ENCODE peak calls at places on chromosomes 11 and 22, in six cellular contexts. G is activated CD4-positive, alpha-beta memory T cell treated with anti-CD3 and anti-CD28 coated beads for 36 hours; Y is ACHN; H is left colon; V is renal cortical epithelial cell; L is HS-27A. K is an unnamed sample.

GRCh38 chr11:133214646-133215045 is 317.7 kb downstream of the OPCML start:
- DNase-seq in G (no peak), Y (no peak), H (no peak), V (no peak), L (no peak), K (no peak)

GRCh38 chr11:113240790-113241189 is 73.6 kb upstream of the TTC12 start:
- DNase-seq in G (no peak), Y (no peak), H (no peak), V (no peak), L (no peak), K (no peak)

GRCh38 chr11:82995754-82996398 is 75.8 kb downstream of the RAB30 start:
- DNase-seq in G (peak), Y (no peak), H (no peak), V (no peak), L (no peak), K (peak)

GRCh38 chr11:131654849-131655248 is 284.4 kb downstream of the NTM start:
- DNase-seq in G (no peak), Y (no peak), H (no peak), V (no peak), L (no peak), K (no peak)

GRCh38 chr11:47950396-47950795 is 30.0 kb upstream of the PTPRJ start:
- DNase-seq in G (peak), Y (no peak), H (no peak), V (no peak), L (no peak), K (peak)

GRCh38 chr11:68673291-68673930 is 10.9 kb upstream of the GAL start:
- DNase-seq in G (no peak), Y (peak), H (no peak), V (no peak), L (no peak), K (no peak)

GRCh38 chr11:115505165-115505564 is 950 bp upstream of the CADM1 start:
- DNase-seq in G (no peak), Y (no peak), H (peak), V (no peak), L (no peak), K (no peak)

GRCh38 chr11:12897390-12897789 is 111.7 kb upstream of the RASSF10 start:
- DNase-seq in G (no peak), Y (no peak), H (no peak), V (no peak), L (no peak), K (no peak)

GRCh38 chr11:58905716-58906547 is 33.4 kb upstream of the GLYATL1 start:
- DNase-seq in G (no peak), Y (peak), H (peak), V (peak), L (peak), K (peak)

GRCh38 chr11:130798280-130798679 is 118.0 kb downstream of the SNX19 start:
- DNase-seq in G (no peak), Y (peak), H (no peak), V (peak), L (peak), K (no peak)

GRCh38 chr11:8963569-8964323 is 496 bp downstream of the TMEM9B start:
- DNase-seq in G (peak), Y (peak), H (peak), V (peak), L (peak), K (peak)

GRCh38 chr22:30397656-30398635 is 1.1 kb downstream of the SEC14L2 start:
- DNase-seq in G (no peak), Y (no peak), H (no peak), V (no peak), L (no peak), K (no peak)

GRCh38 chr22:43273902-43274484 is 69.2 kb downstream of the SCUBE1 start:
- DNase-seq in G (peak), Y (peak), H (no peak), V (peak), L (peak), K (peak)

GRCh38 chr22:17370036-17370765 is 941 bp downstream of the CECR2 start:
- DNase-seq in G (no peak), Y (no peak), H (no peak), V (no peak), L (no peak), K (no peak)

GRCh38 chr11:123197711-123198110 is 2.7 kb upstream of the CLMP start:
- DNase-seq in G (peak), Y (no peak), H (no peak), V (peak), L (no peak), K (peak)

GRCh38 chr11:40434941-40435340 is 1024.5 kb downstream of the LRRC4C start:
- DNase-seq in G (no peak), Y (no peak), H (no peak), V (no peak), L (no peak), K (no peak)

GRCh38 chr11:82250047-82250446 is 483.6 kb downstream of the FAM181B start:
- DNase-seq in G (no peak), Y (no peak), H (no peak), V (no peak), L (no peak), K (no peak)

GRCh38 chr11:124233376-124233775 is 7.5 kb upstream of the OR8G1 start:
- DNase-seq in G (no peak), Y (no peak), H (no peak), V (no peak), L (no peak), K (no peak)

GRCh38 chr22:45763236-45763624 is 91.6 kb downstream of the ATXN10 start:
- DNase-seq in G (no peak), Y (no peak), H (no peak), V (no peak), L (no peak), K (no peak)

GRCh38 chr11:128503231-128503991 is 83.9 kb downstream of the ETS1 start:
- DNase-seq in G (peak), Y (no peak), H (no peak), V (peak), L (peak), K (no peak)

GRCh38 chr11:123431619-123432018 is 1.6 kb downstream of the GRAMD1B start:
- DNase-seq in G (peak), Y (no peak), H (no peak), V (no peak), L (no peak), K (no peak)

GRCh38 chr11:123561046-123561781 is 93.2 kb downstream of the SCN3B start:
- DNase-seq in G (no peak), Y (no peak), H (no peak), V (no peak), L (no peak), K (no peak)

GRCh38 chr11:112025682-112026081 is 474 bp downstream of the DLAT start:
- DNase-seq in G (no peak), Y (peak), H (no peak), V (peak), L (no peak), K (no peak)

GRCh38 chr22:39264344-39265116 is 19.7 kb upstream of the PDGFB start:
- DNase-seq in G (no peak), Y (no peak), H (peak), V (no peak), L (no peak), K (no peak)